ENCODE peak calls at places on chromosome 11, in eight cellular contexts. I is fibroblast of gingiva, G is amygdala, N is IMR-90, M is fibroblast of pulmonary artery, H is NAMALWA, C is AG09319, A is amniotic stem cell. U is an unnamed sample.

GRCh38 chr11:127074151-127074761 is 73.7 kb upstream of the KIRREL3 start:
- DNase-seq in I (no peak), G (no peak), N (peak), M (peak), H (peak), C (no peak), A (no peak), U (no peak)

GRCh38 chr11:100920571-100920970 is 209.0 kb downstream of the PGR start:
- DNase-seq in I (no peak), G (no peak), N (no peak), M (no peak), H (no peak), C (no peak), A (no peak), U (no peak)

GRCh38 chr11:78420796-78421209 is 3.2 kb upstream of the GAB2 start:
- DNase-seq in I (no peak), G (peak), N (peak), M (peak), H (peak), C (no peak), A (no peak), U (no peak)

GRCh38 chr11:13228569-13228968 is 49.0 kb upstream of the BMAL1 start:
- DNase-seq in I (no peak), G (no peak), N (no peak), M (no peak), H (peak), C (no peak), A (no peak), U (no peak)

GRCh38 chr11:121393855-121394254 is 58.3 kb upstream of the SORL1 start:
- DNase-seq in I (no peak), G (no peak), N (no peak), M (no peak), H (no peak), C (no peak), A (no peak), U (no peak)

GRCh38 chr11:2775626-2776350 is 76.0 kb upstream of the KCNQ1OT1 start:
- DNase-seq in I (no peak), G (no peak), N (no peak), M (no peak), H (no peak), C (no peak), A (no peak), U (no peak)

GRCh38 chr11:4578624-4579023 is 2.9 kb upstream of the OR52I2 start:
- DNase-seq in I (no peak), G (no peak), N (no peak), M (no peak), H (no peak), C (no peak), A (no peak), U (no peak)

GRCh38 chr11:43644626-43645299 is 35.8 kb upstream of the HSD17B12 start:
- DNase-seq in I (peak), G (no peak), N (peak), M (peak), H (no peak), C (no peak), A (no peak), U (no peak)

GRCh38 chr11:73980001-73980960 is 2.4 kb downstream of the UCP2 start:
- DNase-seq in I (no peak), G (no peak), N (peak), M (no peak), H (peak), C (no peak), A (no peak), U (no peak)

GRCh38 chr11:129960216-129961214 is 42.1 kb downstream of the PRDM10 start:
- DNase-seq in I (peak), G (no peak), N (peak), M (peak), H (no peak), C (peak), A (peak), U (no peak)

GRCh38 chr11:17851697-17852096 is 117.1 kb downstream of the KCNC1 start:
- DNase-seq in I (no peak), G (no peak), N (no peak), M (no peak), H (no peak), C (no peak), A (no peak), U (no peak)

GRCh38 chr11:93236741-93237675 is 39.2 kb upstream of the SLC36A4 start:
- DNase-seq in I (peak), G (no peak), N (peak), M (peak), H (peak), C (no peak), A (no peak), U (no peak)

GRCh38 chr11:122893131-122893530 is 10.6 kb downstream of the JHY start:
- DNase-seq in I (no peak), G (no peak), N (no peak), M (no peak), H (no peak), C (no peak), A (no peak), U (no peak)